ENCODE peak calls at places on chromosomes 4 and X, in four cellular contexts. One of them, this sample, is unnamed. For H3K4me1, the result is how much of the 10 kb centered on the place peaks cover.

GRCh38 chr4:69057620-69058409 is 38.5 kb upstream of the UGT2B7 start:
- ATAC-seq in pancreas: peak
- ATAC-seq in A549: no peak
- ATAC-seq in naive thymus-derived CD4-positive, alpha-beta T cell: no peak
- ATAC-seq in this sample: no peak

GRCh38 chr4:184961693-184962092 is 56.6 kb upstream of the HELT start:
- ATAC-seq in pancreas: no peak
- ATAC-seq in naive thymus-derived CD4-positive, alpha-beta T cell: no peak
- ATAC-seq in A549: peak
- ATAC-seq in this sample: no peak

GRCh38 chrX:20441123-20441522 is 174.4 kb upstream of the RPS6KA3 start:
- ATAC-seq in pancreas: no peak
- ATAC-seq in A549: no peak
- ATAC-seq in naive thymus-derived CD4-positive, alpha-beta T cell: no peak
- ATAC-seq in this sample: no peak

GRCh38 chr4:165711436-165711835 is 161.6 kb upstream of the TLL1 start:
- ATAC-seq in A549: no peak
- ATAC-seq in naive thymus-derived CD4-positive, alpha-beta T cell: no peak
- ATAC-seq in pancreas: no peak
- ATAC-seq in this sample: no peak

GRCh38 chr4:119068529-119068962 is 67.1 kb upstream of the MYOZ2 start:
- ATAC-seq in A549: no peak
- ATAC-seq in naive thymus-derived CD4-positive, alpha-beta T cell: no peak
- ATAC-seq in pancreas: no peak
- ATAC-seq in this sample: no peak

GRCh38 chr4:73850261-73850970 is 2.7 kb upstream of the PF4V1 start:
- ATAC-seq in pancreas: no peak
- ATAC-seq in naive thymus-derived CD4-positive, alpha-beta T cell: no peak
- ATAC-seq in A549: no peak
- ATAC-seq in this sample: no peak

GRCh38 chrX:40127052-40127451 is 29.3 kb upstream of the BCOR start:
- ATAC-seq in A549: no peak
- ATAC-seq in pancreas: no peak
- ATAC-seq in naive thymus-derived CD4-positive, alpha-beta T cell: peak
- ATAC-seq in this sample: no peak

GRCh38 chrX:3713937-3714434 is 537 bp upstream of the PRKX start:
- ATAC-seq in naive thymus-derived CD4-positive, alpha-beta T cell: peak
- ATAC-seq in A549: no peak
- ATAC-seq in pancreas: peak
- ATAC-seq in this sample: no peak

GRCh38 chr4:80182237-80182866 is 15.0 kb upstream of the PRDM8 start:
- ATAC-seq in A549: no peak
- ATAC-seq in naive thymus-derived CD4-positive, alpha-beta T cell: peak
- ATAC-seq in pancreas: no peak
- ATAC-seq in this sample: no peak

GRCh38 chrX:151365579-151365978 is 31.4 kb upstream of the VMA21 start:
- ATAC-seq in naive thymus-derived CD4-positive, alpha-beta T cell: no peak
- ATAC-seq in A549: no peak
- ATAC-seq in pancreas: no peak
- ATAC-seq in this sample: no peak

GRCh38 chr4:185969657-185970056 is 99.3 kb upstream of the TLR3 start:
- ATAC-seq in naive thymus-derived CD4-positive, alpha-beta T cell: no peak
- ATAC-seq in pancreas: no peak
- ATAC-seq in A549: no peak
- ATAC-seq in this sample: no peak

GRCh38 chr4:168893205-168893604 is 116.8 kb downstream of the CBR4 start:
- ATAC-seq in pancreas: peak
- ATAC-seq in A549: no peak
- ATAC-seq in naive thymus-derived CD4-positive, alpha-beta T cell: no peak
- ATAC-seq in this sample: no peak

GRCh38 chr4:6470502-6471302 is 1.7 kb downstream of the PPP2R2C start:
- ATAC-seq in A549: peak
- ATAC-seq in pancreas: peak
- ATAC-seq in naive thymus-derived CD4-positive, alpha-beta T cell: no peak
- ATAC-seq in this sample: peak

GRCh38 chrX:137916090-137916746 is 350.3 kb downstream of the ZIC3 start:
- ATAC-seq in A549: no peak
- ATAC-seq in pancreas: no peak
- ATAC-seq in naive thymus-derived CD4-positive, alpha-beta T cell: no peak
- ATAC-seq in this sample: no peak

GRCh38 chr4:129561886-129562285 is 465.9 kb downstream of the C4orf33 start:
- ATAC-seq in pancreas: no peak
- ATAC-seq in naive thymus-derived CD4-positive, alpha-beta T cell: no peak
- ATAC-seq in A549: no peak
- ATAC-seq in this sample: no peak

GRCh38 chrX:97790850-97791249 is 907.1 kb downstream of the RPA4 start:
- ATAC-seq in A549: no peak
- ATAC-seq in naive thymus-derived CD4-positive, alpha-beta T cell: no peak
- ATAC-seq in pancreas: no peak
- ATAC-seq in this sample: no peak

GRCh38 chr4:39613093-39613656 is 25.5 kb downstream of the SMIM14 start:
- ATAC-seq in pancreas: peak
- ATAC-seq in naive thymus-derived CD4-positive, alpha-beta T cell: no peak
- ATAC-seq in A549: no peak
- ATAC-seq in this sample: no peak

GRCh38 chr4:53055716-53056413 is 193.7 kb downstream of the RASL11B start:
- ATAC-seq in pancreas: peak
- ATAC-seq in A549: no peak
- ATAC-seq in naive thymus-derived CD4-positive, alpha-beta T cell: no peak
- ATAC-seq in this sample: no peak

GRCh38 chrX:87160435-87161010 is 357.1 kb upstream of the KLHL4 start:
- ATAC-seq in pancreas: no peak
- ATAC-seq in A549: no peak
- ATAC-seq in naive thymus-derived CD4-positive, alpha-beta T cell: no peak
- ATAC-seq in this sample: no peak

GRCh38 chr4:6367313-6367945 is 97.8 kb downstream of the WFS1 start:
- ATAC-seq in naive thymus-derived CD4-positive, alpha-beta T cell: no peak
- ATAC-seq in pancreas: no peak
- ATAC-seq in A549: no peak
- ATAC-seq in this sample: no peak

GRCh38 chr4:138235419-138235952 is 6.7 kb downstream of the SLC7A11 start:
- ATAC-seq in pancreas: peak
- ATAC-seq in naive thymus-derived CD4-positive, alpha-beta T cell: peak
- ATAC-seq in A549: peak
- ATAC-seq in this sample: peak

GRCh38 chr4:2796261-2797187 is 3.6 kb downstream of the SH3BP2 start:
- ATAC-seq in naive thymus-derived CD4-positive, alpha-beta T cell: no peak
- ATAC-seq in A549: peak
- ATAC-seq in pancreas: peak
- ATAC-seq in this sample: no peak

GRCh38 chrX:14837155-14837554 is 35.7 kb downstream of the FANCB start:
- ATAC-seq in A549: no peak
- ATAC-seq in pancreas: no peak
- ATAC-seq in naive thymus-derived CD4-positive, alpha-beta T cell: no peak
- ATAC-seq in this sample: no peak

GRCh38 chrX:21728276-21728968 is 29.5 kb downstream of the SMPX start:
- ATAC-seq in pancreas: no peak
- ATAC-seq in A549: no peak
- ATAC-seq in naive thymus-derived CD4-positive, alpha-beta T cell: no peak
- ATAC-seq in this sample: no peak

GRCh38 chrX:22559506-22559905 is 286.8 kb downstream of the CBLL2 start:
- ATAC-seq in naive thymus-derived CD4-positive, alpha-beta T cell: no peak
- ATAC-seq in pancreas: no peak
- ATAC-seq in A549: no peak
- ATAC-seq in this sample: no peak

GRCh38 chr4:8410641-8411271 is 29.8 kb downstream of the ACOX3 start:
- ATAC-seq in naive thymus-derived CD4-positive, alpha-beta T cell: no peak
- ATAC-seq in pancreas: peak
- ATAC-seq in A549: peak
- ATAC-seq in this sample: peak

GRCh38 chr4:71188197-71188625 is 150.6 kb upstream of the SLC4A4 start:
- ATAC-seq in naive thymus-derived CD4-positive, alpha-beta T cell: no peak
- ATAC-seq in pancreas: no peak
- ATAC-seq in A549: no peak
- ATAC-seq in this sample: no peak

GRCh38 chr4:152010680-152011079 is 249.9 kb upstream of the GATB start:
- ATAC-seq in naive thymus-derived CD4-positive, alpha-beta T cell: peak
- ATAC-seq in A549: no peak
- ATAC-seq in pancreas: no peak
- ATAC-seq in this sample: no peak

GRCh38 chr4:41575207-41575606 is 37.2 kb downstream of the LIMCH1 start:
- ATAC-seq in naive thymus-derived CD4-positive, alpha-beta T cell: no peak
- ATAC-seq in pancreas: no peak
- ATAC-seq in A549: no peak
- ATAC-seq in this sample: peak

GRCh38 chr4:121380448-121381147 is at the start of gene QRFPR:
- ATAC-seq in naive thymus-derived CD4-positive, alpha-beta T cell: peak
- ATAC-seq in A549: peak
- ATAC-seq in pancreas: no peak
- ATAC-seq in this sample: no peak

GRCh38 chr4:32341342-32341741 is 1621.2 kb downstream of the PCDH7 start:
- ATAC-seq in A549: no peak
- ATAC-seq in naive thymus-derived CD4-positive, alpha-beta T cell: no peak
- ATAC-seq in pancreas: no peak
- ATAC-seq in this sample: no peak

GRCh38 chr4:47711183-47711582 is 126.7 kb downstream of the CORIN start:
- ATAC-seq in A549: no peak
- ATAC-seq in naive thymus-derived CD4-positive, alpha-beta T cell: no peak
- ATAC-seq in pancreas: no peak
- ATAC-seq in this sample: no peak

GRCh38 chrX:96568088-96568487 is 116.6 kb upstream of the DIAPH2 start:
- ATAC-seq in A549: no peak
- ATAC-seq in naive thymus-derived CD4-positive, alpha-beta T cell: no peak
- ATAC-seq in pancreas: no peak
- ATAC-seq in this sample: no peak

GRCh38 chrX:17078031-17078730 is 131.7 kb downstream of the REPS2 start:
- ATAC-seq in pancreas: peak
- ATAC-seq in A549: no peak
- ATAC-seq in naive thymus-derived CD4-positive, alpha-beta T cell: no peak
- ATAC-seq in this sample: no peak

GRCh38 chr4:56129431-56129861 is 180.7 kb downstream of the CEP135 start:
- ATAC-seq in pancreas: peak
- ATAC-seq in naive thymus-derived CD4-positive, alpha-beta T cell: peak
- ATAC-seq in A549: no peak
- ATAC-seq in this sample: no peak

GRCh38 chr4:183637461-183637860 is 21.5 kb downstream of the RWDD4 start:
- ATAC-seq in pancreas: peak
- ATAC-seq in naive thymus-derived CD4-positive, alpha-beta T cell: no peak
- ATAC-seq in A549: no peak
- ATAC-seq in this sample: no peak

GRCh38 chr4:78091534-78091933 is 34.4 kb downstream of the FRAS1 start:
- ATAC-seq in pancreas: no peak
- ATAC-seq in naive thymus-derived CD4-positive, alpha-beta T cell: no peak
- ATAC-seq in A549: no peak
- ATAC-seq in this sample: no peak

GRCh38 chr4:77800077-77800476 is 19.1 kb downstream of the CNOT6L start:
- ATAC-seq in naive thymus-derived CD4-positive, alpha-beta T cell: no peak
- ATAC-seq in pancreas: no peak
- ATAC-seq in A549: no peak
- ATAC-seq in this sample: no peak

GRCh38 chr4:95693594-95693993 is 144.8 kb upstream of the UNC5C start:
- ATAC-seq in A549: no peak
- ATAC-seq in naive thymus-derived CD4-positive, alpha-beta T cell: no peak
- ATAC-seq in pancreas: no peak
- ATAC-seq in this sample: no peak

GRCh38 chr4:9781343-9782135 is at the start of gene DRD5:
- ATAC-seq in naive thymus-derived CD4-positive, alpha-beta T cell: no peak
- ATAC-seq in A549: no peak
- ATAC-seq in pancreas: no peak
- ATAC-seq in this sample: no peak
- H3K4me1 ChIP-seq in naive thymus-derived CD4-positive, alpha-beta T cell: under half
- H3K4me1 ChIP-seq in A549: under half
- H3K4me1 ChIP-seq in pancreas: under half
- H3K4me1 ChIP-seq in this sample: under half

GRCh38 chrX:6917666-6918065 is 229.8 kb upstream of the STS start:
- ATAC-seq in naive thymus-derived CD4-positive, alpha-beta T cell: no peak
- ATAC-seq in pancreas: no peak
- ATAC-seq in A549: no peak
- ATAC-seq in this sample: no peak
- H3K27ac ChIP-seq in naive thymus-derived CD4-positive, alpha-beta T cell: no peak
- H3K27ac ChIP-seq in pancreas: no peak
- H3K27ac ChIP-seq in A549: no peak
- H3K27ac ChIP-seq in this sample: no peak

DNA sequence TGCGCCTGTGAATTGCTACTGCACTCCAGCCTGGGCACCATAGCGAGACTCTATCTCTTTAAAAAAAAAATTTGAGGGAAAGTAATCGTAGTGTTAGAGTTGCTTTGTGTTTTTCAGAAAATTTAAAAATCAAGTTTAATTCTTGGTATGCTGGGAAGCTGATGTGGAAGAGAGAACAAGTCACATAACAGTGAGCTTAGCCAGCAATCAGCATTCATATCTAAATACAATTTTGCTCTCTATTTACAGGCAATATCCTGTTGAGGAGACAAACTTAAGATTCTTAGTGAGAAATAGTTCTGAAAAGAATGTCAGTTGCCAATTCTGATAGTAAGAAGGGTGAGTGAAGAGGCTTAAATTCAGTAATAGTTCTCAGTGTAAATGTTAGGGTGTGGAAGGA is 9.6 kb upstream of the NDUFC1 start:
- ATAC-seq in pancreas: no peak
- ATAC-seq in naive thymus-derived CD4-positive, alpha-beta T cell: no peak
- ATAC-seq in A549: no peak
- ATAC-seq in this sample: no peak
- H3K4me1 ChIP-seq in pancreas: under half
- H3K4me1 ChIP-seq in naive thymus-derived CD4-positive, alpha-beta T cell: under half
- H3K4me1 ChIP-seq in A549: under half
- H3K4me1 ChIP-seq in this sample: under half

GRCh38 chrX:23845316-23845932 is 62.3 kb downstream of the APOO start:
- ATAC-seq in pancreas: peak
- ATAC-seq in A549: no peak
- ATAC-seq in naive thymus-derived CD4-positive, alpha-beta T cell: no peak
- ATAC-seq in this sample: no peak
- H3K27ac ChIP-seq in pancreas: no peak
- H3K27ac ChIP-seq in A549: peak
- H3K27ac ChIP-seq in naive thymus-derived CD4-positive, alpha-beta T cell: no peak
- H3K27ac ChIP-seq in this sample: no peak

DNA sequence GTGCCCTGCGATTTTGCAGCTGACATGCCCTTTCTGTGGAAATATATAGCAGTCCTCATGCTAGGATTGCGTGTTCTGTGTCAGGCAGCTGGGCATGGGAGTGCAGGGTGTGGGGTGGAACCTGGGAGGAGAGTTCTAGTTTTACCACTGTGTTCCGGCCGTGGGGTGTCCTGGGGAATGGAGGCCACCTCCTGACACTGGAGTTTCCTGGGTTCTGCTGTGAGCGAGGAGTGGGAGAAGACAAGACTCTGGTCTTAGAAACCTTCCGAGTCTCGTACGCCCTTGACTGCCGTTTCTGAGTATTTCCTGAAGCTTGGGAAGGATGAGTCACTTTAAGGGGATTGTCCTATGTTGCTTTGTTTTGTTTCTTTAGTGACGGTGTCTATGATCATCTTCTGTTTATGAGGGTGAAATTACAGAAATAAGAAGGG is 19.0 kb downstream of the CD99 start:
- ATAC-seq in naive thymus-derived CD4-positive, alpha-beta T cell: peak
- ATAC-seq in pancreas: peak
- ATAC-seq in A549: peak
- ATAC-seq in this sample: peak
- H3K4me1 ChIP-seq in naive thymus-derived CD4-positive, alpha-beta T cell: under half
- H3K4me1 ChIP-seq in pancreas: under half
- H3K4me1 ChIP-seq in A549: half or more
- H3K4me1 ChIP-seq in this sample: under half

GRCh38 chr4:13966241-13967195 is 339.0 kb upstream of the BOD1L1 start:
- ATAC-seq in A549: no peak
- ATAC-seq in pancreas: no peak
- ATAC-seq in naive thymus-derived CD4-positive, alpha-beta T cell: no peak
- ATAC-seq in this sample: no peak

GRCh38 chr4:13968723-13969122 is 341.2 kb upstream of the BOD1L1 start:
- ATAC-seq in naive thymus-derived CD4-positive, alpha-beta T cell: no peak
- ATAC-seq in pancreas: no peak
- ATAC-seq in A549: no peak
- ATAC-seq in this sample: no peak

GRCh38 chr4:13970349-13970748 is 342.8 kb upstream of the BOD1L1 start:
- ATAC-seq in A549: no peak
- ATAC-seq in naive thymus-derived CD4-positive, alpha-beta T cell: no peak
- ATAC-seq in pancreas: no peak
- ATAC-seq in this sample: no peak
- H3K27ac ChIP-seq in A549: no peak
- H3K27ac ChIP-seq in naive thymus-derived CD4-positive, alpha-beta T cell: no peak
- H3K27ac ChIP-seq in pancreas: no peak
- H3K27ac ChIP-seq in this sample: no peak

This sample was measured in gastroesophageal sphincter.